ENCODE peak calls at places on chromosomes 16 and 17, in five cellular contexts. T, U, S, Q and G are unnamed samples.

GRCh38 chr16:28212532-28212873 is 738 bp upstream of the XPO6 start:
- DNase-seq in T (peak), U (no peak), S (no peak), Q (no peak), G (no peak)

GRCh38 chr16:82178352-82178751 is 8.3 kb upstream of the MPHOSPH6 start:
- DNase-seq in U (no peak), T (no peak), Q (no peak), S (no peak), G (no peak)

GRCh38 chr17:50476545-50477315 is 1.9 kb upstream of the RSAD1 start:
- DNase-seq in Q (no peak), S (no peak), U (peak), T (no peak), G (no peak)

GRCh38 chr16:78269251-78269650 is 169.8 kb downstream of the WWOX start:
- DNase-seq in T (no peak), U (no peak), S (no peak), Q (no peak), G (no peak)

GRCh38 chr16:58026139-58026704 is 668 bp downstream of the MMP15 start:
- DNase-seq in Q (peak), T (no peak), U (no peak), S (no peak), G (peak)

GRCh38 chr16:26963109-26963508 is 103.6 kb upstream of the C16orf82 start:
- DNase-seq in S (no peak), Q (peak), T (peak), U (peak), G (no peak)

GRCh38 chr16:75789237-75789636 is 62.9 kb upstream of the CPHXL start:
- DNase-seq in Q (peak), S (no peak), U (peak), T (peak), G (no peak)

GRCh38 chr16:59204589-59204988 is 470.5 kb upstream of the GOT2 start:
- DNase-seq in Q (no peak), T (no peak), S (no peak), U (no peak), G (no peak)

GRCh38 chr17:27600471-27600870 is 30.5 kb upstream of the LGALS9 start:
- DNase-seq in S (no peak), U (no peak), T (no peak), Q (no peak), G (no peak)

GRCh38 chr17:40542562-40543411 is 22.5 kb downstream of the CCR7 start:
- DNase-seq in S (no peak), T (no peak), U (peak), Q (no peak), G (no peak)

GRCh38 chr17:3911271-3912053 is 4.8 kb downstream of the P2RX1 start:
- DNase-seq in U (no peak), S (peak), Q (no peak), T (no peak), G (no peak)

GRCh38 chr17:70539172-70539924 is 370.0 kb downstream of the KCNJ2 start:
- DNase-seq in T (no peak), Q (no peak), S (no peak), U (no peak), G (no peak)

GRCh38 chr17:41098042-41098441 is at the start of gene KRTAP4-8:
- DNase-seq in S (no peak), Q (no peak), T (no peak), U (no peak), G (no peak)

GRCh38 chr17:18968945-18969887 is 17.3 kb downstream of the SLC5A10 start:
- DNase-seq in Q (peak), T (no peak), U (no peak), S (no peak), G (no peak)

GRCh38 chr17:30000001-30000754 is 58.7 kb downstream of the EFCAB5 start:
- DNase-seq in U (no peak), Q (no peak), S (no peak), T (no peak), G (no peak)

GRCh38 chr17:65550075-65550635 is 11.3 kb downstream of the AXIN2 start:
- DNase-seq in S (no peak), T (no peak), U (no peak), Q (no peak), G (no peak)

GRCh38 chr16:81873843-81874752 is 95.0 kb downstream of the PLCG2 start:
- DNase-seq in T (peak), Q (peak), U (peak), S (no peak), G (peak)

GRCh38 chr17:10549108-10549842 is at the start of gene MYH2:
- DNase-seq in T (no peak), Q (no peak), S (no peak), U (no peak), G (peak)

GRCh38 chr16:57826706-57827625 is 24.7 kb upstream of the KIFC3 start:
- DNase-seq in T (no peak), Q (no peak), S (no peak), U (peak), G (no peak)

GRCh38 chr16:74740795-74741304 is 33.8 kb downstream of the FA2H start:
- DNase-seq in T (peak), U (no peak), S (no peak), Q (no peak), G (no peak)

GRCh38 chr16:72992142-72992601 is 55.8 kb downstream of the ZFHX3 start:
- DNase-seq in T (no peak), U (no peak), Q (no peak), S (no peak), G (peak)

GRCh38 chr17:40190197-40191021 is 13.1 kb downstream of the RAPGEFL1 start:
- DNase-seq in U (peak), S (no peak), Q (peak), T (no peak), G (peak)

GRCh38 chr16:14111713-14112538 is 40.8 kb downstream of the MRTFB start:
- DNase-seq in S (no peak), U (peak), T (no peak), Q (no peak), G (no peak)

GRCh38 chr16:58516768-58517107 is 1.4 kb downstream of the SETD6 start:
- DNase-seq in U (no peak), Q (no peak), T (no peak), S (no peak), G (no peak)

GRCh38 chr16:58426095-58426494 is 33.8 kb downstream of the GINS3 start:
- DNase-seq in S (peak), T (no peak), Q (no peak), U (no peak), G (no peak)

GRCh38 chr17:4908301-4908700 is 5.4 kb upstream of the CHRNE start:
- DNase-seq in U (peak), Q (no peak), S (no peak), T (no peak), G (no peak)

GRCh38 chr16:48885456-48885855 is 275.5 kb upstream of the N4BP1 start:
- DNase-seq in U (no peak), T (no peak), Q (no peak), S (no peak), G (no peak)

GRCh38 chr16:23423496-23424049 is 29.4 kb downstream of the COG7 start:
- DNase-seq in S (no peak), T (peak), U (peak), Q (no peak), G (no peak)

GRCh38 chr17:74089869-74090464 is 113.5 kb upstream of the RPL38 start:
- DNase-seq in U (peak), Q (peak), T (peak), S (peak), G (peak)

GRCh38 chr17:79045830-79046500 is 22.0 kb downstream of the C1QTNF1 start:
- DNase-seq in Q (peak), U (peak), T (peak), S (no peak), G (peak)

GRCh38 chr17:76667356-76667755 is 23.8 kb upstream of the ST6GALNAC1 start:
- DNase-seq in S (no peak), T (no peak), U (no peak), Q (no peak), G (no peak)

GRCh38 chr17:76671123-76671911 is 27.8 kb upstream of the ST6GALNAC1 start:
- DNase-seq in Q (peak), T (peak), U (peak), S (peak), G (peak)

GRCh38 chr17:76670708-76671122 is 27.2 kb upstream of the ST6GALNAC1 start:
- DNase-seq in S (no peak), T (no peak), Q (no peak), U (no peak), G (no peak)

GRCh38 chr17:76670020-76670707 is 26.6 kb upstream of the ST6GALNAC1 start:
- DNase-seq in U (no peak), S (no peak), T (no peak), Q (no peak), G (no peak)

DNA sequence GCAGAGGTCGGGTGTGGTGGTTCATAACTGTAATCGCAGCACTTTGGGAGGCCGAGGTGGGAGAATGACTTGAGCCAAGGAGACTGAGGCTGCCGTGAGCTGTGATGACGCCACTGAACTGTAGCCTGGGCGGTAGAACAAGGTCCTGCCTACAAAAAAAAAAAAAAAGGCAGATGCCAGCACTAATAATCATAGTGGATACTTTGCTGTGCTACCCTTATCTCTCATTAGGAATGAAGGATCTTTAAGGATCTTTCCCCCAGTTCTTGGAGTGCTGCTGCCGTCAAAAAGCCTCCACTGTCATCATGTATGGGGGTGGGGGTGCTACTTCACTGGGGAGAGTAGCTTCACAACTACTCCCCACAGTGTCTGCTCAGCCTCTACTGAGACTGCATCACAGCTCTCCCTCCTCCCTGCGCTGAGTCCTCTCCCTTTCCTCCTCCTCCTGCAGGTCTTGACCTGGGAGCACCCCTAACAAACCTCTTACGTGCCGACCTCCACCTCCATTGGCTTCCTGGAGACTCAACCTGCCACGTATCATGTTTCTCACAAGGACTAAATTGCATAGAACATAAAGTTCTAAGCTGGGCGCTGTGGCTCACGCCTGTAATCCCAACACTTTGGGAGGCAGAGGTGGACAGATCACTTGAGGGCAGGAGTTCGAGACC is 24.4 kb upstream of the ST6GALNAC1 start:
- DNase-seq in S (no peak), Q (no peak), T (no peak), U (no peak), G (no peak)
- H2AFZ ChIP-seq in S (no peak), Q (peak), T (no peak), U (no peak), G (peak)

GRCh38 chr17:37643118-37643766 is at the start of gene DDX52:
- DNase-seq in T (peak), U (peak), Q (peak), S (peak), G (peak)
- H3K27ac ChIP-seq in T (peak), U (peak), Q (peak), S (peak), G (peak)

DNA sequence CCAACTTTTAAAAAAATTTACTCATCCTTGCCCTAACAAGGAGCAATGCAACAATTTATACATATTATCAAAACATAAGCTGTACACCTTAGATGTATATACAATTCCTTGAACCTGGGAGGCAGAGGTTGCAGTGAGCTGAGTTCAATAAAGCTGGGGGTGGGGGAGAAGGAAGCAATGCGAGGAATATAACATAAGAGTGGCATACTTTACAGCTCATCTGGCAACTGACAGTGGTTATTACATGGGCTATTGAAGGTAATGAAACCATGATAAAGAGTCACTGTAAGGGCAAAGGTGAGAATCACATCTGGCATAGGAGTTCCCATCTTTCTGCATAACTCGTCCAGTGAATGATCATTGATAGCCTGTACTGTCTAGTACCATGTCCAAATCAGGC is 43.7 kb downstream of the CA4 start:
- DNase-seq in Q (no peak), S (no peak), T (no peak), U (no peak), G (no peak)
- TF ChIP-seq ATF3 in Q (no peak), S (no peak), T (no peak), U (no peak), G (no peak)

GRCh38 chr16:87635541-87636049 is 33.3 kb downstream of the JPH3 start:
- DNase-seq in T (peak), S (no peak), Q (peak), U (peak), G (no peak)

GRCh38 chr16:87638736-87639135 is 36.4 kb downstream of the JPH3 start:
- DNase-seq in S (no peak), U (no peak), T (no peak), Q (no peak), G (no peak)

GRCh38 chr16:87637357-87637756 is 35.0 kb downstream of the JPH3 start:
- DNase-seq in T (no peak), U (no peak), Q (no peak), S (no peak), G (no peak)

GRCh38 chr16:87636050-87636684 is 33.9 kb downstream of the JPH3 start:
- DNase-seq in T (peak), Q (peak), S (no peak), U (peak), G (peak)

GRCh38 chr16:87636741-87637140 is 34.4 kb downstream of the JPH3 start:
- DNase-seq in T (no peak), U (no peak), Q (no peak), S (no peak), G (no peak)
- H2AFZ ChIP-seq in T (peak), U (no peak), Q (no peak), S (no peak), G (no peak)

GRCh38 chr17:962650-963049 is 16.9 kb downstream of the NXN start:
- DNase-seq in S (no peak), Q (no peak), U (no peak), T (no peak), G (no peak)

GRCh38 chr17:967122-967521 is 12.5 kb downstream of the NXN start:
- DNase-seq in Q (no peak), S (no peak), T (no peak), U (no peak), G (no peak)

GRCh38 chr17:962166-962565 is 17.4 kb downstream of the NXN start:
- DNase-seq in S (no peak), T (no peak), U (no peak), Q (no peak), G (no peak)

GRCh38 chr17:964881-965280 is 14.7 kb downstream of the NXN start:
- DNase-seq in S (no peak), U (no peak), Q (no peak), T (no peak), G (no peak)

DNA sequence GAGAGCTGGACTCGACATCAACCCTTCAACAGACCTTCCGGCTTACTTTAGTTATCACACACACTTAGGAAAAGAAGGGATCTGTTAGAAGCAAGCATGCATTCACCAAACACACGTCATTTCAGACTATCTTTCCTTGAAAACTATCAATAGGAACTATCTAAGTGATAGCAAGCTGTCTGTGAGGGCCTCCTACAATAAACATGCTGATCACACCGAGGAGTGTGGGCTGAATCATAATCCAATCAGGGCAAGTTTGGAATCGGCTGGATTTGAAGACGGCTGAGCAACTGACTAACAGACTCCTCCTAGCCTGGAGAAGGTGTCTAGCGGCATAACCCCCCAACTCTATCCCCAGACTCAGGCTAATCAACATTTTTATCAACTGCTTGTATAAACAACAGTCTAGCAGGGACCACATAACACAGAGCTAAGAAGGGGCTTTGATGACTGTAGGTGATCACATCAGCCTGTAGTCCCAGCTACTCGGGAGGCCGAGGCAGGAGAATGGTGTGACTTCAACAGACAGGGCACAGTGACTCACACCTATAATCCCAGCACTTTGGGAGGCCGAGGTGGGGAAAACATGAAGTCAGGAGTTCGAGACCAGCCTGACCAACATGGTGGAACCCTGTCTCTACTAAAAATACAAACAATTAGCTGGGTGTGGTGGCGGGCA is 14.1 kb downstream of the NXN start:
- DNase-seq in Q (no peak), T (no peak), U (no peak), S (no peak), G (no peak)
- H3K27ac ChIP-seq in Q (no peak), T (no peak), U (no peak), S (no peak), G (no peak)

DNA sequence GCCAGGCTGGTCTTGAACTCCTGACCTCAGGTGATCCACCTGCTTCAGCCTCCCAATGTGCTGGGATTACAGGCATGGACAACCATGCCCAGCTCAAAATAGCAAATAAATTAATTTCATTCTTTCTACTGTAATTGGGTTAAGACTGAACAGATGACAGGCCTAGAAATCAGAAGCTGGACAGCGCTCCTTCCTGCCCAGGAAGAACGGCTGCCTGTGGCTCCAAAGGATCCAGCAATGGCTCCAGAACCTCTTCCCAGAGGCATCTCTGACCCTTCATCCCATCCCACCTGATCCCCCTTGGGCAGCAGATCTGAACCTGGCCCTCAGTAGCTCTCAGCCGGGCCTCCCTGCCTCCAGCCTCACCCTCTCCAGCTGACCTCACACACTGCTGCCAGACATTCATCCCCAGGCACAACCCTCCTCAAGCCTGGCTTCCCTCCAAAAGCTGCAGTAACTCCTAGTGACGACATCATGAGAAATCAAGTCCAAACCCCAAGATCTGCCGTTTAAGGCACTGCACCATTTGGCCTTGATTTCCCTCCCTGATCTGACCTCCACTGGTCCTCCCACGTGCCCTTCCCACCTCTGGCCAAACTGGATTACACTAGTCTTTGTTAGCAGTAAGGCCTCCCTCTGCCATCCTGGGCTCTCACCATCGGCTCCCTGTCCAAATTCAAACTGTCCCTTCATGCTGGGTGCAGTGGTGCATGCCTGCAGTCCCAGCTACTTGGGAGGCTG is 3.1 kb upstream of the MIF4GD start:
- DNase-seq in U (no peak), S (no peak), T (no peak), Q (peak), G (no peak)
- TF ChIP-seq ATF3 in U (no peak), S (no peak), T (no peak), Q (no peak), G (no peak)

GRCh38 chr16:11994187-11995119 is 17.9 kb downstream of the SNX29 start:
- DNase-seq in S (no peak), U (peak), Q (no peak), T (no peak), G (no peak)
- H2AFZ ChIP-seq in S (no peak), U (no peak), Q (no peak), T (no peak), G (no peak)